ENCODE peak calls at places on chromosomes 16 and 17, in nine cellular contexts. N, Q, L, P, O, C, Y, G and E are unnamed samples.

GRCh38 chr17:8146381-8147140 is 5.6 kb downstream of the PER1 start:
- DNase-seq in N (no peak), Q (no peak), L (no peak), P (no peak), O (no peak), C (no peak), Y (no peak), G (peak; percentile 55), E (no peak)

GRCh38 chr17:27982688-27983087 is 59.8 kb upstream of the NLK start:
- DNase-seq in N (no peak), Q (no peak), L (no peak), P (no peak), O (no peak), C (no peak), Y (no peak), G (no peak), E (no peak)

GRCh38 chr16:75017670-75018525 is 19.1 kb downstream of the ZNRF1 start:
- DNase-seq in N (no peak), Q (no peak), L (no peak), P (no peak), O (no peak), C (no peak), Y (no peak), G (no peak), E (no peak)

GRCh38 chr16:68844211-68844564 is 857 bp downstream of the TANGO6 start:
- DNase-seq in N (no peak), Q (no peak), L (no peak), P (no peak), O (no peak), C (no peak), Y (no peak), G (no peak), E (no peak)

GRCh38 chr17:74919440-74920305 is 3.4 kb downstream of the USH1G start:
- DNase-seq in N (no peak), Q (no peak), L (no peak), P (no peak), O (peak; percentile 45), C (no peak), Y (peak; percentile 43), G (no peak), E (peak; percentile 37)

GRCh38 chr17:55433629-55434422 is 12.2 kb upstream of the MMD start:
- DNase-seq in N (no peak), Q (no peak), L (no peak), P (no peak), O (no peak), C (no peak), Y (no peak), G (no peak), E (peak; percentile 98)

GRCh38 chr17:50210249-50211225 is 9.1 kb upstream of the COL1A1 start:
- DNase-seq in N (peak; percentile 85), Q (no peak), L (peak; percentile 28), P (peak; percentile 72), O (no peak), C (peak; percentile 57), Y (peak; percentile 56), G (no peak), E (peak; percentile 48)

GRCh38 chr16:69522732-69523404 is 42.9 kb upstream of the NFAT5 start:
- DNase-seq in N (no peak), Q (no peak), L (no peak), P (no peak), O (no peak), C (no peak), Y (no peak), G (no peak), E (no peak)

GRCh38 chr17:56629450-56630187 is 36.1 kb downstream of the NOG start:
- DNase-seq in N (peak; percentile 38), Q (no peak), L (no peak), P (no peak), O (no peak), C (no peak), Y (no peak), G (no peak), E (peak; percentile 43)

GRCh38 chr17:29596811-29597210 is 3.9 kb downstream of the ANKRD13B start:
- DNase-seq in N (peak; percentile 74), Q (no peak), L (no peak), P (no peak), O (no peak), C (no peak), Y (peak; percentile 22), G (no peak), E (peak; percentile 31)

GRCh38 chr17:29593546-29594440 is 861 bp downstream of the ANKRD13B start:
- DNase-seq in N (peak; percentile 73), Q (peak; percentile 58), L (peak; percentile 13), P (peak; percentile 28), O (peak; percentile 40), C (no peak), Y (peak; percentile 52), G (peak; percentile 69), E (no peak)

GRCh38 chr17:29594441-29595090 is 1.6 kb downstream of the ANKRD13B start:
- DNase-seq in N (peak; percentile 59), Q (peak; percentile 38), L (peak; percentile 2), P (no peak), O (no peak), C (no peak), Y (peak; percentile 42), G (peak; percentile 62), E (no peak)

GRCh38 chr17:29595943-29596774 is 3.2 kb downstream of the ANKRD13B start:
- DNase-seq in N (peak; percentile 52), Q (peak; percentile 35), L (no peak), P (no peak), O (no peak), C (no peak), Y (peak; percentile 21), G (no peak), E (peak; percentile 25)

GRCh38 chr17:29595107-29595942 is 2.4 kb downstream of the ANKRD13B start:
- DNase-seq in N (peak; percentile 40), Q (no peak), L (peak; percentile 1), P (no peak), O (no peak), C (no peak), Y (no peak), G (no peak), E (peak; percentile 16)
- H3K4me1 ChIP-seq in N (peaks cover under 1% of the 10 kb centered on the region), Q (peaks cover 32% of the 10 kb centered on the region), L (peaks cover 13% of the 10 kb centered on the region), P (peaks cover 37% of the 10 kb centered on the region), O (peaks cover 27% of the 10 kb centered on the region), C (peaks cover 64% of the 10 kb centered on the region), Y (peaks cover 34% of the 10 kb centered on the region), G (peaks cover 31% of the 10 kb centered on the region), E (peaks cover 29% of the 10 kb centered on the region)

DNA sequence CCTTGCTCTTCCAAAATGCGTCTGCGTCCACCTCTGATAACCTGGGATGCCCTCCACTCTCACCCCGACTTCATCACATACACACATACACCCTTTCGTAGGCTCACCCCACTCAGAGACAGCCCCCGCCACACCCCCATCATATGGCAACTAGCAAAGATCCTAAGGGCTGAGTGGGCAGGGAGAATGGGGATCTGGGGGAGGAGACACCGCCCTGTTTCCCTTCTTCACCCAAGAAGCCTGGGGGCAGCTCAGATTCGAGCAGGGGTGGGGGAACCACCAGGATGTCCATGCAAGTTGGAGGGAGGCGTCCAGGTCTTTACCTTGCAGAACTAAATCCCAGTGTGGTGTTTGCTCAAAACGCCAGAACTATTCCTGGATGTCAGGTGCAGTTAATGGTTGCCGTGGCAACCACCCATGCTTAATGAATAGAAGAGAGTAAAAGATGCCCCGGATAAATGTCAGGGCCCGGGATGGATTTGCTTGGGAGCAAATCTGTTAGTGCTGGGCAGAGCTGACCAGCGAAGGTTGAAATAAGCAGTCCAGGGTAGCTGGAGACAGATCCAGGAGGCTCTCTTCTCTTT is 72.8 kb downstream of the CACNG3 start:
- DNase-seq in N (no peak), Q (no peak), L (no peak), P (no peak), O (no peak), C (no peak), Y (no peak), G (no peak), E (no peak)
- H3K4me1 ChIP-seq in N (no peaks in the 10 kb centered on the region), Q (no peaks in the 10 kb centered on the region), L (no peaks in the 10 kb centered on the region), P (no peaks in the 10 kb centered on the region), O (no peaks in the 10 kb centered on the region), C (no peaks in the 10 kb centered on the region), Y (no peaks in the 10 kb centered on the region), G (no peaks in the 10 kb centered on the region), E (no peaks in the 10 kb centered on the region)

GRCh38 chr17:78248051-78248914 is 16.9 kb downstream of the TMEM235 start:
- DNase-seq in N (peak; percentile 65), Q (no peak), L (no peak), P (no peak), O (no peak), C (no peak), Y (no peak), G (peak; percentile 64), E (no peak)
- H3K4me1 ChIP-seq in N (no peaks in the 10 kb centered on the region), Q (peaks cover 27% of the 10 kb centered on the region), L (no peaks in the 10 kb centered on the region), P (no peaks in the 10 kb centered on the region), O (peaks cover 31% of the 10 kb centered on the region), C (peaks cover 12% of the 10 kb centered on the region), Y (peaks cover 20% of the 10 kb centered on the region), G (peaks cover 16% of the 10 kb centered on the region), E (peaks cover 6% of the 10 kb centered on the region)

DNA sequence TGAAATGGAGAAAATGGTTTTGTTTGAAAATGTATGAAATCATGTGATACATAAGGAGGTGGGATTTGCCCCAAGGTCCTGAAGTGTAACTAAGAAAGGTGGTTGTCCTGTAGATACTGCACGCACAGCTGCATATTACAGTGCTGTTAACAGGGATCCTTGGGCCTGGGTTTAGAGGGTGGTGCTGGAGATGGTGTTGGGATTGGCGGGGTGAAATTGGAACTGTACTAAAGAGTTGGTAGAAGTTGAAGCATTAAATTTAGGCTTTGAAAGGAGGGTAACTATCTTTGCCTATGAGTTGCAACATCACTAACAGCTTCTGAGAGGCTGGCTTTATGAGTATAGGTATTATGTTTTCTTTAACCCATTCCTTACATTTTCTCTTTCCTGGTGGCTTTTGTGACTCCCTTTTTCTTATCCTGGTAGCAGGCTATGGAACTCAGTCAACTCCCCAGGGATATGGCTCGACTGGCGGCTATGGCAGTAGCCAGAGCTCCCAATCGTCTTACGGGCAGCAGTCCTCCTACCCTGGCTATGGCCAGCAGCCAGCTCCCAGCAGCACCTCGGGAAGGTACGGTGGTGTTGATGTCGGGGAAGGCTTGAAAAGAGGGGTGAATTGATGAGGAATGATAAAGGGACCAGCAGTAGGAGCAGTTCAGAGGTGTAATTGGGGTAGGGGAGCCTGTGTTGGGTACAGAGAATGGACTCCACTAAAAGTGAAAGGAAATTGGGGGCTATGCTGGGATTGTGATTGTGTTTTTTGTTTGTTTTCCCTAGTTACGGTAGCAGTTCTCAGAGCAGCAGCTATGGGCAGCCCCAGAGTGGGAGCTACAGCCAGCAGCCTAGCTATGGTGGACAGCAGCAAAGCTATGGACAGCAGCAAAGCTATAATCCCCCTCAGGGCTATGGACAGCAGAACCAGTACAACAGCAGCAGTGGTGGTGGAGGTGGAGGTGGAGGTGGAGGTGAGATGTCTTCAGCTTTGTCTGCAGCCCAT is 3.8 kb downstream of the FUS start:
- DNase-seq in N (no peak), Q (no peak), L (no peak), P (no peak), O (no peak), C (no peak), Y (no peak), G (no peak), E (no peak)
- H3K4me1 ChIP-seq in N (peaks cover 8% of the 10 kb centered on the region), Q (peaks cover 43% of the 10 kb centered on the region), L (peaks cover 13% of the 10 kb centered on the region), P (peaks cover 31% of the 10 kb centered on the region), O (peaks cover 12% of the 10 kb centered on the region), C (peaks cover 77% of the 10 kb centered on the region), Y (peaks cover 26% of the 10 kb centered on the region), G (peaks cover 25% of the 10 kb centered on the region), E (peaks cover 21% of the 10 kb centered on the region)